ENCODE peak calls at places on chromosomes 6 and 20, in ten cellular contexts. One of them, this sample, is unnamed.

GRCh38 chr6:116102856-116103255 is 2.2 kb downstream of the NT5DC1 start:
- DNase-seq in lower lobe of right lung: no peak
- DNase-seq in heart left ventricle: no peak
- DNase-seq in CD8-positive, alpha-beta T cell: no peak
- DNase-seq in PC-9: no peak
- DNase-seq in psoas muscle: no peak
- DNase-seq in cardiac muscle cell: no peak
- DNase-seq in adrenal gland: no peak
- DNase-seq in stomach: no peak
- DNase-seq in DND-41: no peak
- DNase-seq in this sample: no peak

GRCh38 chr6:170140129-170140528 is 150.7 kb downstream of the DLL1 start:
- DNase-seq in lower lobe of right lung: no peak
- DNase-seq in heart left ventricle: no peak
- DNase-seq in CD8-positive, alpha-beta T cell: no peak
- DNase-seq in PC-9: no peak
- DNase-seq in psoas muscle: no peak
- DNase-seq in cardiac muscle cell: no peak
- DNase-seq in adrenal gland: no peak
- DNase-seq in stomach: no peak
- DNase-seq in DND-41: no peak
- DNase-seq in this sample: no peak

GRCh38 chr6:35786810-35787209 is 6.0 kb downstream of the CLPSL1 start:
- DNase-seq in lower lobe of right lung: no peak
- DNase-seq in heart left ventricle: no peak
- DNase-seq in CD8-positive, alpha-beta T cell: no peak
- DNase-seq in PC-9: no peak
- DNase-seq in psoas muscle: no peak
- DNase-seq in cardiac muscle cell: no peak
- DNase-seq in adrenal gland: no peak
- DNase-seq in stomach: no peak
- DNase-seq in DND-41: no peak
- DNase-seq in this sample: no peak

GRCh38 chr20:32365560-32365959 is 7.4 kb downstream of the ASXL1 start:
- DNase-seq in lower lobe of right lung: no peak
- DNase-seq in heart left ventricle: no peak
- DNase-seq in CD8-positive, alpha-beta T cell: no peak
- DNase-seq in PC-9: no peak
- DNase-seq in psoas muscle: no peak
- DNase-seq in cardiac muscle cell: no peak
- DNase-seq in adrenal gland: no peak
- DNase-seq in stomach: no peak
- DNase-seq in DND-41: no peak
- DNase-seq in this sample: no peak

GRCh38 chr6:42664718-42665117 is 57.7 kb downstream of the PRPH2 start:
- DNase-seq in lower lobe of right lung: no peak
- DNase-seq in heart left ventricle: no peak
- DNase-seq in CD8-positive, alpha-beta T cell: no peak
- DNase-seq in PC-9: no peak
- DNase-seq in psoas muscle: no peak
- DNase-seq in cardiac muscle cell: no peak
- DNase-seq in adrenal gland: no peak
- DNase-seq in stomach: no peak
- DNase-seq in DND-41: no peak
- DNase-seq in this sample: no peak

GRCh38 chr6:17867880-17868279 is 119.6 kb downstream of the KIF13A start:
- DNase-seq in lower lobe of right lung: no peak
- DNase-seq in heart left ventricle: no peak
- DNase-seq in CD8-positive, alpha-beta T cell: no peak
- DNase-seq in PC-9: peak; percentile 71
- DNase-seq in psoas muscle: no peak
- DNase-seq in cardiac muscle cell: peak; percentile 77
- DNase-seq in adrenal gland: no peak
- DNase-seq in stomach: no peak
- DNase-seq in DND-41: no peak
- DNase-seq in this sample: no peak

GRCh38 chr20:60630609-60631008 is 621.5 kb upstream of the CDH4 start:
- DNase-seq in lower lobe of right lung: no peak
- DNase-seq in heart left ventricle: no peak
- DNase-seq in CD8-positive, alpha-beta T cell: no peak
- DNase-seq in PC-9: no peak
- DNase-seq in psoas muscle: no peak
- DNase-seq in cardiac muscle cell: no peak
- DNase-seq in adrenal gland: no peak
- DNase-seq in stomach: no peak
- DNase-seq in DND-41: no peak
- DNase-seq in this sample: no peak

GRCh38 chr20:237479-237878 is 10.4 kb downstream of the DEFB129 start:
- DNase-seq in lower lobe of right lung: peak; percentile 69
- DNase-seq in heart left ventricle: peak; percentile 32
- DNase-seq in CD8-positive, alpha-beta T cell: no peak
- DNase-seq in PC-9: no peak
- DNase-seq in psoas muscle: no peak
- DNase-seq in cardiac muscle cell: peak; percentile 10
- DNase-seq in adrenal gland: no peak
- DNase-seq in stomach: no peak
- DNase-seq in DND-41: no peak
- DNase-seq in this sample: no peak

GRCh38 chr20:49892260-49893216 is 22.8 kb downstream of the SPATA2 start:
- DNase-seq in lower lobe of right lung: peak; percentile 32
- DNase-seq in heart left ventricle: peak; percentile 77
- DNase-seq in CD8-positive, alpha-beta T cell: no peak
- DNase-seq in PC-9: no peak
- DNase-seq in psoas muscle: no peak
- DNase-seq in cardiac muscle cell: peak; percentile 43
- DNase-seq in adrenal gland: no peak
- DNase-seq in stomach: no peak
- DNase-seq in DND-41: no peak
- DNase-seq in this sample: no peak

GRCh38 chr6:20454201-20454824 is 52.6 kb downstream of the E2F3 start:
- DNase-seq in lower lobe of right lung: no peak
- DNase-seq in heart left ventricle: no peak
- DNase-seq in CD8-positive, alpha-beta T cell: no peak
- DNase-seq in PC-9: no peak
- DNase-seq in psoas muscle: no peak
- DNase-seq in cardiac muscle cell: no peak
- DNase-seq in adrenal gland: no peak
- DNase-seq in stomach: no peak
- DNase-seq in DND-41: no peak
- DNase-seq in this sample: no peak

GRCh38 chr6:75205776-75206334 is at the start of gene COL12A1:
- DNase-seq in lower lobe of right lung: peak; percentile 93
- DNase-seq in heart left ventricle: peak; percentile 93
- DNase-seq in CD8-positive, alpha-beta T cell: no peak
- DNase-seq in PC-9: peak; percentile 88
- DNase-seq in psoas muscle: peak; percentile 97
- DNase-seq in cardiac muscle cell: peak; percentile 100
- DNase-seq in adrenal gland: no peak
- DNase-seq in stomach: peak; percentile 80
- DNase-seq in DND-41: no peak
- DNase-seq in this sample: peak; percentile 87

GRCh38 chr6:138430361-138431145 is 26.5 kb downstream of the HEBP2 start:
- DNase-seq in lower lobe of right lung: no peak
- DNase-seq in heart left ventricle: peak; percentile 85
- DNase-seq in CD8-positive, alpha-beta T cell: no peak
- DNase-seq in PC-9: no peak
- DNase-seq in psoas muscle: no peak
- DNase-seq in cardiac muscle cell: no peak
- DNase-seq in adrenal gland: no peak
- DNase-seq in stomach: no peak
- DNase-seq in DND-41: no peak
- DNase-seq in this sample: no peak

GRCh38 chr6:158780963-158781691 is 38.0 kb downstream of the EZR start:
- DNase-seq in lower lobe of right lung: no peak
- DNase-seq in heart left ventricle: no peak
- DNase-seq in CD8-positive, alpha-beta T cell: no peak
- DNase-seq in PC-9: peak; percentile 89
- DNase-seq in psoas muscle: no peak
- DNase-seq in cardiac muscle cell: no peak
- DNase-seq in adrenal gland: no peak
- DNase-seq in stomach: peak; percentile 85
- DNase-seq in DND-41: no peak
- DNase-seq in this sample: peak; percentile 78

GRCh38 chr20:19886666-19887288 is 128.7 kb downstream of the RIN2 start:
- DNase-seq in lower lobe of right lung: no peak
- DNase-seq in heart left ventricle: no peak
- DNase-seq in CD8-positive, alpha-beta T cell: no peak
- DNase-seq in PC-9: no peak
- DNase-seq in psoas muscle: no peak
- DNase-seq in cardiac muscle cell: no peak
- DNase-seq in adrenal gland: no peak
- DNase-seq in stomach: no peak
- DNase-seq in DND-41: no peak
- DNase-seq in this sample: peak; percentile 45

GRCh38 chr20:24863356-24863755 is 85.7 kb upstream of the CST7 start:
- DNase-seq in lower lobe of right lung: no peak
- DNase-seq in heart left ventricle: no peak
- DNase-seq in CD8-positive, alpha-beta T cell: no peak
- DNase-seq in PC-9: no peak
- DNase-seq in psoas muscle: no peak
- DNase-seq in cardiac muscle cell: peak; percentile 79
- DNase-seq in adrenal gland: no peak
- DNase-seq in stomach: no peak
- DNase-seq in DND-41: no peak
- DNase-seq in this sample: no peak

GRCh38 chr6:10351678-10352220 is 63.1 kb downstream of the TFAP2A start:
- DNase-seq in lower lobe of right lung: no peak
- DNase-seq in heart left ventricle: no peak
- DNase-seq in CD8-positive, alpha-beta T cell: no peak
- DNase-seq in PC-9: no peak
- DNase-seq in psoas muscle: no peak
- DNase-seq in cardiac muscle cell: no peak
- DNase-seq in adrenal gland: no peak
- DNase-seq in stomach: no peak
- DNase-seq in DND-41: no peak
- DNase-seq in this sample: no peak

GRCh38 chr20:53805895-53806384 is 212.3 kb upstream of the ZNF217 start:
- DNase-seq in lower lobe of right lung: no peak
- DNase-seq in heart left ventricle: no peak
- DNase-seq in CD8-positive, alpha-beta T cell: no peak
- DNase-seq in PC-9: peak; percentile 95
- DNase-seq in psoas muscle: no peak
- DNase-seq in cardiac muscle cell: peak; percentile 23
- DNase-seq in adrenal gland: no peak
- DNase-seq in stomach: no peak
- DNase-seq in DND-41: no peak
- DNase-seq in this sample: no peak

GRCh38 chr20:25469558-25469957 is 62.1 kb downstream of the GINS1 start:
- DNase-seq in lower lobe of right lung: no peak
- DNase-seq in heart left ventricle: no peak
- DNase-seq in CD8-positive, alpha-beta T cell: no peak
- DNase-seq in PC-9: no peak
- DNase-seq in psoas muscle: no peak
- DNase-seq in cardiac muscle cell: no peak
- DNase-seq in adrenal gland: no peak
- DNase-seq in stomach: no peak
- DNase-seq in DND-41: no peak
- DNase-seq in this sample: no peak

GRCh38 chr6:41085182-41085581 is 12.4 kb downstream of the NFYA start:
- DNase-seq in lower lobe of right lung: no peak
- DNase-seq in heart left ventricle: no peak
- DNase-seq in CD8-positive, alpha-beta T cell: no peak
- DNase-seq in PC-9: no peak
- DNase-seq in psoas muscle: no peak
- DNase-seq in cardiac muscle cell: no peak
- DNase-seq in adrenal gland: no peak
- DNase-seq in stomach: no peak
- DNase-seq in DND-41: no peak
- DNase-seq in this sample: no peak
- H3K36me3 ChIP-seq in lower lobe of right lung: peaks cover 91% of the 10 kb centered on the region
- H3K36me3 ChIP-seq in heart left ventricle: peaks cover 14% of the 10 kb centered on the region
- H3K36me3 ChIP-seq in CD8-positive, alpha-beta T cell: peaks cover 36% of the 10 kb centered on the region
- H3K36me3 ChIP-seq in PC-9: peaks cover 50% of the 10 kb centered on the region
- H3K36me3 ChIP-seq in psoas muscle: peaks cover 2% of the 10 kb centered on the region
- H3K36me3 ChIP-seq in cardiac muscle cell: peaks cover 60% of the 10 kb centered on the region
- H3K36me3 ChIP-seq in adrenal gland: peaks cover 59% of the 10 kb centered on the region
- H3K36me3 ChIP-seq in stomach: peaks cover 85% of the 10 kb centered on the region
- H3K36me3 ChIP-seq in DND-41: peaks cover 91% of the 10 kb centered on the region
- H3K36me3 ChIP-seq in this sample: peaks cover 22% of the 10 kb centered on the region

DNA sequence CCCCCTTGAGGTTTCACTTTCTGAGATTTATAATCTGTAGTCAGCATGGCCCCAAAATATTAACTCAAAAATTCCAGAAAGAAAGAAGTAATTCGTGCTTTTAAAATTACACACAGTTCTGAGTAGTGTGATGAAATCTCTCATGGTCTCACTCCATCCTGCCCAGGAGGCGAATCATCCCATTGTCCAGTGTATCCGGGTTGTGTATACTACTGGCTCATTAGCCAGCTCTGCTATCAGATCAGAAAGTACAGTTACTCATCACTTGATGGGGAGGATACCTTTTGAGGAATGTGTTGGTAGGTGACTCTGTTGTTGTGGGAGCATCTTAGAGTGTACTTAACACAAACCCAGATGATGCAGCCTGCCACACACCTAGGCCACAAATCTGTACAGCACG is 65.2 kb downstream of the CDC5L start:
- DNase-seq in lower lobe of right lung: no peak
- DNase-seq in heart left ventricle: no peak
- DNase-seq in CD8-positive, alpha-beta T cell: no peak
- DNase-seq in PC-9: peak; percentile 83
- DNase-seq in psoas muscle: no peak
- DNase-seq in cardiac muscle cell: peak; percentile 53
- DNase-seq in adrenal gland: no peak
- DNase-seq in stomach: no peak
- DNase-seq in DND-41: no peak
- DNase-seq in this sample: no peak
- H3K4me3 ChIP-seq in lower lobe of right lung: no peak overlapping the region
- H3K4me3 ChIP-seq in heart left ventricle: no peak overlapping the region
- H3K4me3 ChIP-seq in CD8-positive, alpha-beta T cell: no peak overlapping the region
- H3K4me3 ChIP-seq in PC-9: no peak overlapping the region
- H3K4me3 ChIP-seq in psoas muscle: no peak overlapping the region
- H3K4me3 ChIP-seq in cardiac muscle cell: no peak overlapping the region
- H3K4me3 ChIP-seq in adrenal gland: no peak overlapping the region
- H3K4me3 ChIP-seq in stomach: no peak overlapping the region
- H3K4me3 ChIP-seq in DND-41: no peak overlapping the region
- H3K4me3 ChIP-seq in this sample: no peak overlapping the region

DNA sequence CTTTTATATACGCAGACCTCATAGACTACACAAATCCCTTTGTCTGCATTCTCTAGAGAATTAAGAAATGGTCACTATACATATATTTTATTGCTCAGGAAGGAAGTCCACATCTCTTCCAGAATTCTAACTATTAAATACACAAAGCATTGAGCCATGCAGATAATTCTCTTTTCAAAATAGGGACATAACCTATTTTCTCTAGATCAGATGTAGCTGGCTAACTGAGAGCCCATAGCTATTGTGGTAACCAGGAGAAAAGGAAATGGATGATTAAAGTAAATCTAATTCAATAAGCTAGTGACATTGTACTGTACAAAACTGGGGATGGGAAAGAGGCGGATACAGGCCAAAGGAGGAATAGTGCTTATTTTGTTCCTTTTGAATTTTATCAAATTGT is 137.2 kb downstream of the BACH2 start:
- DNase-seq in lower lobe of right lung: no peak
- DNase-seq in heart left ventricle: no peak
- DNase-seq in CD8-positive, alpha-beta T cell: no peak
- DNase-seq in PC-9: no peak
- DNase-seq in psoas muscle: no peak
- DNase-seq in cardiac muscle cell: no peak
- DNase-seq in adrenal gland: no peak
- DNase-seq in stomach: no peak
- DNase-seq in DND-41: no peak
- DNase-seq in this sample: no peak
- TF ChIP-seq CTCF in lower lobe of right lung: no peak
- TF ChIP-seq CTCF in heart left ventricle: no peak
- TF ChIP-seq CTCF in CD8-positive, alpha-beta T cell: no peak
- TF ChIP-seq CTCF in PC-9: no peak
- TF ChIP-seq CTCF in psoas muscle: no peak
- TF ChIP-seq CTCF in cardiac muscle cell: no peak
- TF ChIP-seq CTCF in adrenal gland: no peak
- TF ChIP-seq CTCF in stomach: no peak
- TF ChIP-seq CTCF in DND-41: no peak
- TF ChIP-seq CTCF in this sample: no peak

GRCh38 chr6:143772662-143773061 is 70.5 kb upstream of the LTV1 start:
- DNase-seq in lower lobe of right lung: no peak
- DNase-seq in heart left ventricle: no peak
- DNase-seq in CD8-positive, alpha-beta T cell: no peak
- DNase-seq in PC-9: no peak
- DNase-seq in psoas muscle: no peak
- DNase-seq in cardiac muscle cell: no peak
- DNase-seq in adrenal gland: no peak
- DNase-seq in stomach: no peak
- DNase-seq in DND-41: no peak
- DNase-seq in this sample: no peak
- H3K36me3 ChIP-seq in lower lobe of right lung: peaks cover 60% of the 10 kb centered on the region
- H3K36me3 ChIP-seq in heart left ventricle: peaks cover 2% of the 10 kb centered on the region
- H3K36me3 ChIP-seq in CD8-positive, alpha-beta T cell: no peaks in the 10 kb centered on the region
- H3K36me3 ChIP-seq in PC-9: no peaks in the 10 kb centered on the region
- H3K36me3 ChIP-seq in psoas muscle: no peaks in the 10 kb centered on the region
- H3K36me3 ChIP-seq in cardiac muscle cell: peaks cover 17% of the 10 kb centered on the region
- H3K36me3 ChIP-seq in adrenal gland: peaks cover 28% of the 10 kb centered on the region
- H3K36me3 ChIP-seq in stomach: peaks cover 67% of the 10 kb centered on the region
- H3K36me3 ChIP-seq in DND-41: no peaks in the 10 kb centered on the region
- H3K36me3 ChIP-seq in this sample: no peaks in the 10 kb centered on the region